ENCODE peak calls at places on chromosomes 7 and 10, in eight cellular contexts. One of them, this sample, is unnamed.

GRCh38 chr7:112421666-112422486 is 28.4 kb upstream of the IFRD1 start:
- DNase-seq in K562: no peak
- DNase-seq in WTC11: no peak
- DNase-seq in A549: peak
- DNase-seq in IMR-90: no peak
- DNase-seq in HepG2: peak
- DNase-seq in GM12878: no peak
- DNase-seq in SK-N-SH: no peak
- DNase-seq in this sample: no peak

GRCh38 chr7:97845622-97846203 is 26.5 kb downstream of the ASNS start:
- DNase-seq in K562: no peak
- DNase-seq in WTC11: no peak
- DNase-seq in A549: peak
- DNase-seq in IMR-90: peak
- DNase-seq in HepG2: peak
- DNase-seq in GM12878: no peak
- DNase-seq in SK-N-SH: peak
- DNase-seq in this sample: no peak

GRCh38 chr10:86968994-86969355 is 693 bp downstream of the ADIRF start:
- DNase-seq in K562: no peak
- DNase-seq in WTC11: no peak
- DNase-seq in A549: no peak
- DNase-seq in IMR-90: no peak
- DNase-seq in HepG2: no peak
- DNase-seq in GM12878: no peak
- DNase-seq in SK-N-SH: no peak
- DNase-seq in this sample: no peak

GRCh38 chr10:127996586-127996985 is 89.7 kb downstream of the PTPRE start:
- DNase-seq in K562: no peak
- DNase-seq in WTC11: no peak
- DNase-seq in A549: no peak
- DNase-seq in IMR-90: no peak
- DNase-seq in HepG2: no peak
- DNase-seq in GM12878: no peak
- DNase-seq in SK-N-SH: no peak
- DNase-seq in this sample: no peak

GRCh38 chr7:110839866-110840265 is 251.1 kb upstream of the LRRN3 start:
- DNase-seq in K562: peak
- DNase-seq in WTC11: no peak
- DNase-seq in A549: peak
- DNase-seq in IMR-90: peak
- DNase-seq in HepG2: peak
- DNase-seq in GM12878: no peak
- DNase-seq in SK-N-SH: no peak
- DNase-seq in this sample: no peak

GRCh38 chr10:15719899-15720634 is at the start of gene ITGA8:
- DNase-seq in K562: no peak
- DNase-seq in WTC11: peak
- DNase-seq in A549: peak
- DNase-seq in IMR-90: no peak
- DNase-seq in HepG2: no peak
- DNase-seq in GM12878: no peak
- DNase-seq in SK-N-SH: peak
- DNase-seq in this sample: no peak

GRCh38 chr10:112752268-112752667 is 197.8 kb upstream of the TCF7L2 start:
- DNase-seq in K562: no peak
- DNase-seq in WTC11: no peak
- DNase-seq in A549: no peak
- DNase-seq in IMR-90: peak
- DNase-seq in HepG2: no peak
- DNase-seq in GM12878: no peak
- DNase-seq in SK-N-SH: no peak
- DNase-seq in this sample: no peak

GRCh38 chr7:150722403-150723065 is 6.1 kb downstream of the GIMAP1 start:
- DNase-seq in K562: no peak
- DNase-seq in WTC11: no peak
- DNase-seq in A549: no peak
- DNase-seq in IMR-90: no peak
- DNase-seq in HepG2: no peak
- DNase-seq in GM12878: no peak
- DNase-seq in SK-N-SH: no peak
- DNase-seq in this sample: no peak

GRCh38 chr10:103870503-103870902 is 15.1 kb upstream of the SH3PXD2A start:
- DNase-seq in K562: no peak
- DNase-seq in WTC11: peak
- DNase-seq in A549: no peak
- DNase-seq in IMR-90: peak
- DNase-seq in HepG2: no peak
- DNase-seq in GM12878: no peak
- DNase-seq in SK-N-SH: no peak
- DNase-seq in this sample: no peak

GRCh38 chr10:31120392-31120791 is 88.7 kb upstream of the ZNF438 start:
- DNase-seq in K562: no peak
- DNase-seq in WTC11: no peak
- DNase-seq in A549: no peak
- DNase-seq in IMR-90: peak
- DNase-seq in HepG2: no peak
- DNase-seq in GM12878: no peak
- DNase-seq in SK-N-SH: no peak
- DNase-seq in this sample: no peak

GRCh38 chr7:76222839-76223238 is 21.1 kb downstream of the SRRM3 start:
- DNase-seq in K562: no peak
- DNase-seq in WTC11: no peak
- DNase-seq in A549: no peak
- DNase-seq in IMR-90: no peak
- DNase-seq in HepG2: no peak
- DNase-seq in GM12878: no peak
- DNase-seq in SK-N-SH: no peak
- DNase-seq in this sample: no peak

GRCh38 chr10:24209946-24210491 is 1.1 kb downstream of the KIAA1217 start:
- DNase-seq in K562: no peak
- DNase-seq in WTC11: no peak
- DNase-seq in A549: peak
- DNase-seq in IMR-90: peak
- DNase-seq in HepG2: peak
- DNase-seq in GM12878: peak
- DNase-seq in SK-N-SH: peak
- DNase-seq in this sample: no peak

GRCh38 chr7:381211-382117 is 91.5 kb downstream of the FOXL3 start:
- DNase-seq in K562: no peak
- DNase-seq in WTC11: peak
- DNase-seq in A549: no peak
- DNase-seq in IMR-90: no peak
- DNase-seq in HepG2: no peak
- DNase-seq in GM12878: no peak
- DNase-seq in SK-N-SH: no peak
- DNase-seq in this sample: no peak

GRCh38 chr7:47460251-47460989 is 121.5 kb downstream of the TNS3 start:
- DNase-seq in K562: no peak
- DNase-seq in WTC11: no peak
- DNase-seq in A549: no peak
- DNase-seq in IMR-90: no peak
- DNase-seq in HepG2: no peak
- DNase-seq in GM12878: no peak
- DNase-seq in SK-N-SH: no peak
- DNase-seq in this sample: no peak

GRCh38 chr7:16960566-16960965 is 78.8 kb upstream of the AGR3 start:
- DNase-seq in K562: no peak
- DNase-seq in WTC11: no peak
- DNase-seq in A549: no peak
- DNase-seq in IMR-90: no peak
- DNase-seq in HepG2: no peak
- DNase-seq in GM12878: no peak
- DNase-seq in SK-N-SH: no peak
- DNase-seq in this sample: no peak

GRCh38 chr10:86585037-86585725 is 63.6 kb upstream of the WAPL start:
- DNase-seq in K562: peak
- DNase-seq in WTC11: peak
- DNase-seq in A549: peak
- DNase-seq in IMR-90: peak
- DNase-seq in HepG2: peak
- DNase-seq in GM12878: peak
- DNase-seq in SK-N-SH: peak
- DNase-seq in this sample: peak

GRCh38 chr10:110364531-110364937 is 59.8 kb upstream of the SMNDC1 start:
- DNase-seq in K562: no peak
- DNase-seq in WTC11: no peak
- DNase-seq in A549: no peak
- DNase-seq in IMR-90: no peak
- DNase-seq in HepG2: no peak
- DNase-seq in GM12878: no peak
- DNase-seq in SK-N-SH: no peak
- DNase-seq in this sample: no peak

GRCh38 chr7:30996883-30997282 is 33.1 kb downstream of the GHRHR start:
- DNase-seq in K562: no peak
- DNase-seq in WTC11: no peak
- DNase-seq in A549: no peak
- DNase-seq in IMR-90: no peak
- DNase-seq in HepG2: no peak
- DNase-seq in GM12878: no peak
- DNase-seq in SK-N-SH: no peak
- DNase-seq in this sample: no peak

GRCh38 chr10:124696446-124697392 is 47.5 kb downstream of the FAM53B start:
- DNase-seq in K562: no peak
- DNase-seq in WTC11: no peak
- DNase-seq in A549: no peak
- DNase-seq in IMR-90: no peak
- DNase-seq in HepG2: no peak
- DNase-seq in GM12878: peak
- DNase-seq in SK-N-SH: no peak
- DNase-seq in this sample: no peak
- TF ChIP-seq USF2 in K562: no peak
- TF ChIP-seq USF2 in WTC11: no peak
- TF ChIP-seq USF2 in A549: no peak
- TF ChIP-seq USF2 in IMR-90: no peak
- TF ChIP-seq USF2 in HepG2: no peak
- TF ChIP-seq USF2 in GM12878: no peak
- TF ChIP-seq USF2 in SK-N-SH: no peak
- TF ChIP-seq USF2 in this sample: no peak

DNA sequence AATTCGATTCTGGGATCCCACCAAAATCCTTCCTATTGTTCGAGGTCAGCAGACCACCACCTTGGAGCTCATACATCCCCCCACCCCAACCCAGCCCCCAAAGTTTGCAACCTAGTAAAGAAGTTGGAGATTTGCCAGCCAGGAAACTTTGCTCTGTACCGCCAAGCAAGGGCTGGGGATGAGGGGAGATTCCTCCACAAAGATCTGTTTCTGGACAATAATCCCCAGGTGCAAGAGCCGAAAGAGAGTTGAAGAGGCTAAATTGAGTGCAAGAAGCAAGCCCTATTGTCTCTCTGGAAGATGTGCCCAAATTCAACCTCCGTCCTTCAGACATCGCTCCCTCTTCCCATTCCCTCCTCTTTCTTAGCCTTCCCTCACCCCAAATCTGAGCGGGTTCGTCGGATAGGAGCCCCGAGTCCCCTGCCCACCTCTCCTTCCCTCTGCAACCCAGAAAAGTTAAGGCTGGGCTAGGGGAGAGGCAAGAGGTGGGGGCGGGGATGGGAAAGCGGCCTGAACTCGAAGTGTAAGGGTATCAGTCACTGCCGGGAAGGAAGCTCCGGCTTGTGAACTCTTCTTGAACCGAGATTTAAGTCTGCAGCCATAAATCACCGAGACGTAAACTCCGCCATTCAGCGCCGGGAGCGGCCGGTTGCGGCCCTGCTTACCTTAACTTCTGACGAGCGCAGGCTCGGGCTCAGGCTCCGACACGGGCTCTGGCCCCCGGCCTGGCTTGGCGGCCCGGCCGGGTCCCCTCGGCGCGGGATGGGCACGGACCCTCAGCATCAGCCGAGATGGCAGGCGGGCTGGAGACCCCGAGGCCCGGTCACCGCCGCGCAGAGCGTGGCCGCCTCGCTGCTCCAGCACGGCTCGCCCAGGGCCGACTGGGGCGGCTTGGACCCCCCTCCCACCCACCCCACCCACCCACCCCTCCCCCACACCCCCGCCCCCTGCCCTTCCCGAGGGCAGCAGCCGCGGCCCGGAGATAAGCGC is 10.8 kb upstream of the HOXA2 start:
- DNase-seq in K562: no peak
- DNase-seq in WTC11: peak
- DNase-seq in A549: peak
- DNase-seq in IMR-90: peak
- DNase-seq in HepG2: no peak
- DNase-seq in GM12878: no peak
- DNase-seq in SK-N-SH: peak
- DNase-seq in this sample: no peak
- TF ChIP-seq USF2 in K562: no peak
- TF ChIP-seq USF2 in WTC11: no peak
- TF ChIP-seq USF2 in A549: no peak
- TF ChIP-seq USF2 in IMR-90: no peak
- TF ChIP-seq USF2 in HepG2: no peak
- TF ChIP-seq USF2 in GM12878: no peak
- TF ChIP-seq USF2 in SK-N-SH: no peak
- TF ChIP-seq USF2 in this sample: no peak

DNA sequence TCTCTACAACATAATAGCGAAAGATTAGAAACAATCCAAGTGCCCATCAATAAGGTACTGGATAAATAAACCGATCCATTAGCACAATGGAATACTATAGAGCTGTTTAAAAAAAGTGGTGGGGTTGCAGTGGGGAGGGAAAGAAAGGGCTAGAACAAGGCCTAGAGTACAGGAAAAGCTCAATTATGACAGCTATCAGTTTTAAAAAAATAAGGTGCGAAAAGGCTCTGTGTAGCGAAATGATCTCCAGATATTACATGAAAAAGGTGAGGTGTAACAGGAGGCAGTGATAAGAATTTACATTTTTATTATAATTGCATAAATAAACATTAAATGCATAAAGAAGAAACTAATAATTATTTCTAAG is 30.8 kb downstream of the CYTH3 start:
- DNase-seq in K562: no peak
- DNase-seq in WTC11: no peak
- DNase-seq in A549: no peak
- DNase-seq in IMR-90: no peak
- DNase-seq in HepG2: no peak
- DNase-seq in GM12878: no peak
- DNase-seq in SK-N-SH: no peak
- DNase-seq in this sample: no peak
- TF ChIP-seq USF2 in K562: no peak
- TF ChIP-seq USF2 in WTC11: no peak
- TF ChIP-seq USF2 in A549: no peak
- TF ChIP-seq USF2 in IMR-90: no peak
- TF ChIP-seq USF2 in HepG2: no peak
- TF ChIP-seq USF2 in GM12878: no peak
- TF ChIP-seq USF2 in SK-N-SH: no peak
- TF ChIP-seq USF2 in this sample: no peak

DNA sequence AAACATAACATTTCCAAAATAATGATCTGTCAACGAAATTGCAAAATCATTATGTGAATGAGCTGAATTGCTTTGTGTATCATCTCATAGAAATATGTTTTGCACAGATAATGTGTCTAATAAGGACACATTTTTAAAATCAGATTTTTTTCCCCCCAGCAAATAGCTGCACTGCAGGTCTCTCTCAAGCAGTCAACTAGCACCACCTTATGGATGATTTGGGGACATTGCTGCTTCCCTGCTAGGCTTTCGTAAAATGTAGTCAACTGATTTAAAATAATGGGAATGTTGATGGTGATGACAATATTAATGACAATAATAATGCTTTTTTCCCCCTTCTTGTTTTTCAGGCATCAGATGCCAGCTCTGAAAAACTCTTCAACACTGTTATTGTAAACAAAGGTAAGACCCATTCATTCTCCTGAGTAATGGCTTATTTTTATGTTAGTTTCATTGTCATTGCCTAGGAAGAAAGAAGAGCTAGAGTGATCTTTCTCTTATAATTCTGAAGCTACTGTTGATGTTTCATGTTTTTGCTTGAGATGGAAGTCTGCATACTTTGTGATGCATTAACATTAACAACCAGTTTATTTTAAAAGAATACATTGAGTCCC is 433.6 kb upstream of the GALNT17 start:
- DNase-seq in K562: peak
- DNase-seq in WTC11: no peak
- DNase-seq in A549: peak
- DNase-seq in IMR-90: peak
- DNase-seq in HepG2: peak
- DNase-seq in GM12878: no peak
- DNase-seq in SK-N-SH: peak
- DNase-seq in this sample: no peak
- TF ChIP-seq USF2 in K562: no peak
- TF ChIP-seq USF2 in WTC11: no peak
- TF ChIP-seq USF2 in A549: no peak
- TF ChIP-seq USF2 in IMR-90: no peak
- TF ChIP-seq USF2 in HepG2: no peak
- TF ChIP-seq USF2 in GM12878: no peak
- TF ChIP-seq USF2 in SK-N-SH: no peak
- TF ChIP-seq USF2 in this sample: no peak

This sample was measured in H1.